ENCODE peak calls at places on chromosomes 2 and 18, in five cellular contexts. E is LoVo, I is GM12891, C is mucosa of descending colon, Q is endothelial cell. O is an unnamed sample.

GRCh38 chr18:8561123-8561905 is 47.9 kb upstream of the RAB12 start:
- DNase-seq in C (no peak), E (no peak), Q (no peak), I (no peak), O (no peak)

GRCh38 chr18:37566479-37567060 is 972 bp upstream of the CELF4 start:
- DNase-seq in I (no peak), C (no peak), Q (no peak), E (no peak), O (no peak)

GRCh38 chr2:109029444-109030193 is 40.6 kb upstream of the EDAR start:
- DNase-seq in I (no peak), E (no peak), C (no peak), Q (no peak), O (no peak)

GRCh38 chr18:77127769-77128671 is 4.6 kb downstream of the MBP start:
- DNase-seq in E (peak; percentile 89), Q (no peak), I (no peak), C (no peak), O (no peak)

GRCh38 chr2:31319391-31320175 is 85.6 kb downstream of the EHD3 start:
- DNase-seq in I (no peak), E (no peak), C (no peak), Q (no peak), O (no peak)

GRCh38 chr2:240958366-240959213 is 39.8 kb upstream of the SNED1 start:
- DNase-seq in I (peak; percentile 13), Q (no peak), E (no peak), C (no peak), O (no peak)

GRCh38 chr2:240640939-240641338 is 15.7 kb downstream of the GPR35 start:
- DNase-seq in I (no peak), E (peak; percentile 33), Q (no peak), C (no peak), O (no peak)

GRCh38 chr2:3575534-3576324 is 669 bp downstream of the RPS7 start:
- DNase-seq in E (no peak), I (no peak), C (peak; percentile 56), Q (no peak), O (no peak)

GRCh38 chr2:224449212-224450147 is 47.6 kb upstream of the FAM124B start:
- DNase-seq in E (no peak), C (no peak), Q (peak; percentile 24), I (peak; percentile 13), O (no peak)

GRCh38 chr2:40256649-40257048 is 195.2 kb downstream of the SLC8A1 start:
- DNase-seq in Q (peak; percentile 32), E (no peak), C (no peak), I (no peak), O (no peak)

GRCh38 chr2:236156095-236156859 is 11.9 kb downstream of the GBX2 start:
- DNase-seq in I (no peak), C (no peak), E (no peak), Q (no peak), O (no peak)

GRCh38 chr2:135744761-135745314 is 3.2 kb downstream of the UBXN4 start:
- DNase-seq in I (peak; percentile 20), Q (peak; percentile 7), C (no peak), E (no peak), O (no peak)

GRCh38 chr2:31812051-31812798 is 198.6 kb downstream of the MEMO1 start:
- DNase-seq in C (no peak), E (no peak), Q (no peak), I (peak; percentile 56), O (peak; percentile 72)

GRCh38 chr2:9968940-9969497 is 17.5 kb downstream of the GRHL1 start:
- DNase-seq in I (no peak), C (no peak), E (no peak), Q (no peak), O (no peak)

GRCh38 chr2:127185093-127185492 is 35.0 kb downstream of the CYP27C1 start:
- DNase-seq in C (no peak), I (no peak), E (no peak), Q (no peak), O (no peak)

GRCh38 chr2:1132328-1132964 is 181.8 kb downstream of the SNTG2 start:
- DNase-seq in Q (no peak), C (no peak), I (no peak), E (no peak), O (no peak)

GRCh38 chr2:36586672-36587071 is 11.3 kb downstream of the FEZ2 start:
- DNase-seq in I (no peak), E (no peak), Q (no peak), C (no peak), O (no peak)

GRCh38 chr2:219663116-219663762 is 35.8 kb downstream of the SLC4A3 start:
- DNase-seq in E (no peak), I (no peak), C (no peak), Q (no peak), O (no peak)

GRCh38 chr2:134136702-134137101 is 117.2 kb upstream of the MGAT5 start:
- DNase-seq in C (no peak), I (no peak), E (no peak), Q (no peak), O (no peak)

GRCh38 chr2:49914281-49914680 is 760.0 kb upstream of the FSHR start:
- DNase-seq in I (no peak), Q (no peak), C (no peak), E (no peak), O (no peak)

GRCh38 chr2:240624950-240625621 is at the start of gene GPR35:
- DNase-seq in I (no peak), Q (no peak), E (no peak), C (peak; percentile 82), O (no peak)

GRCh38 chr2:109523536-109524361 is 90.0 kb downstream of the SEPTIN10 start:
- DNase-seq in E (no peak), Q (no peak), C (no peak), I (no peak), O (no peak)